ENCODE peak calls at places on chromosomes 6 and 20, in four cellular contexts. B is CD8-positive, alpha-beta memory T cell; E is mammary epithelial cell; T is tibial nerve. W is an unnamed sample. For H3K4me1 and H3K36me3, the result is how much of the 10 kb centered on the place peaks cover.

GRCh38 chr6:33252758-33253157 is 18.9 kb downstream of the VPS52 start:
- DNase-seq in B (no peak), E (no peak), T (no peak), W (peak)

GRCh38 chr6:158894192-158894591 is 75.0 kb upstream of the EZR start:
- DNase-seq in B (no peak), E (peak), T (no peak), W (peak)

GRCh38 chr6:117145940-117146339 is 119.4 kb upstream of the VGLL2 start:
- DNase-seq in B (no peak), E (no peak), T (no peak), W (no peak)

GRCh38 chr6:136014454-136015421 is 163.2 kb downstream of the PDE7B start:
- DNase-seq in B (no peak), E (no peak), T (no peak), W (peak)

GRCh38 chr6:142045380-142046270 is 87.1 kb upstream of the GJE1 start:
- DNase-seq in B (no peak), E (no peak), T (no peak), W (peak)

GRCh38 chr20:19129976-19130612 is 82.3 kb upstream of the SLC24A3 start:
- DNase-seq in B (no peak), E (no peak), T (no peak), W (no peak)

GRCh38 chr6:153044295-153044694 is 41.8 kb upstream of the MTRF1L start:
- DNase-seq in B (no peak), E (no peak), T (no peak), W (no peak)

GRCh38 chr6:84284428-84285033 is 57.1 kb upstream of the CEP162 start:
- DNase-seq in B (no peak), E (peak), T (no peak), W (peak)

GRCh38 chr6:20692023-20692422 is 157.8 kb downstream of the CDKAL1 start:
- DNase-seq in B (no peak), E (no peak), T (no peak), W (peak)

GRCh38 chr6:163728442-163729126 is 314.1 kb downstream of the QKI start:
- DNase-seq in B (peak), E (no peak), T (no peak), W (no peak)

GRCh38 chr20:59007758-59008511 is 881 bp upstream of the CTSZ start:
- DNase-seq in B (peak), E (no peak), T (peak), W (no peak)

DNA sequence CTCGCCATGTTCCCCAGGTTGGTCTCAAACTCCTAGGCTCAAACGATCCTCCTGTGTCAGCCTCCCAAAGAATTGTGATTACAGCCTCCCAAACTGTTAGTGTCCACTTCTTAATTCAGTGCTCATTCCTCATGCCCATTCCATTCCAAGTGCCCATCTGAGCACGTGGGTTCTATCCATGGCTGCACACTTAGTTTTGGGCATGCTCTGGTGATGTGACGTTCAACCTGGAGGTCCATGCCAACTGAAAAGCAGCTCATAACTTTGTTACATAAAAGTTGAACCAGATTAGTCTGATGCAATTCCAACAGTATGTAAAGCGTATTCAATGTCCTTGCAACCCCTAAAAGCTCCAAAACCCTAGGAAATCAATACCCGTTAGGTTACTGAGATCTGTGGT is 11.5 kb downstream of the SNX9 start:
- DNase-seq in B (no peak), E (no peak), T (no peak), W (no peak)
- H3K4me1 ChIP-seq in B (under half), E (half or more), T (under half), W (half or more)

DNA sequence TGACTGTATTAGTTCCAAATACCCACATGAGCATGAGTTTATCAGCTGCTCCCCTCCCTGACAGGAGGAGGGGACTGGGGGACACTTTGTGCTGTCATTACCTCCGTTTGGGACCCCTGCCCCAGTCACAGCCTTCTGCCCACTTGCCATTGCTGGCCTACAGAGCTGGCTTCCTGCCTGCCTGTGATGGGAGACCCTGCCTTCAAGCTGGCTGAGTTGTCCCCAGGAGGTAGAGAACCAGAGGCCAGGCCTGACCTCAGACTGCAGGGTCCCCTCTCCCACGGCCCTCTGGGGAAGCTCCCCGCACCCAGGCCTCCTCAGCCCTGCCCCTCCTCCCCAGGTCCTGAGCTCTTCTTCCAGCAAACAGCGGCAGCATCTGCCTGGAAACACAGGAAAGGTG is 105.5 kb downstream of the JPH2 start:
- DNase-seq in B (no peak), E (no peak), T (no peak), W (no peak)
- H3K36me3 ChIP-seq in B (under half), E (under half), T (under half), W (under half)

GRCh38 chr6:50706575-50706974 is 6.8 kb upstream of the TFAP2D start:
- DNase-seq in B (no peak), E (no peak), T (no peak), W (no peak)
- H3K4me3 ChIP-seq in B (no peak), E (no peak), T (no peak), W (no peak)

GRCh38 chr6:66948106-66948505 is 1241.1 kb upstream of the EYS start:
- DNase-seq in B (no peak), E (peak), T (no peak), W (peak)

DNA sequence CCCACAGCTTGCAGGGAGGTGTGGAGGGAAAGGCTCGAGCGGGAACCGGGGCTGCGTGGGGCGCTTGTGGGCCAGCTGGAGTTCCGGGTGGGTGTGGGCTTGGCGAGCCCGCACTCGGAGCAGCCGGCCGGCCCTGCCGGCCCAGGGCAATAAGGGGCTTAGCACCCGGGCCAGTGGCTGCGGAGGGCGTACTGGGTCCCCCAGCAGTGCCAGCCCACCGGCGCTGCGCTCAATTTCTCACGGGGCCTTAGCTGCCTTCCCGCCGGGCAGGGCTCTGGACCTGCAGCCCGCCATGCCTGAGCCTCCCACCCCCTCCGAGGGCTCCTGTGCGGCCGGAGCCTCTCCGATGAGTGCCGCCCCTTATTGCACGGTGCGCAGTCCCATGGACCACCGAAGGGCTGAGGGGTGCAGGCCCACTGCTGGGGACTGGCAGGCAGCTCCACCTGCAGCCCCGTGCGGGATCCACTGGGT is 1242.2 kb upstream of the EYS start:
- DNase-seq in B (no peak), E (no peak), T (no peak), W (no peak)
- H3K4me1 ChIP-seq in B (under half), E (under half), T (under half), W (under half)

DNA sequence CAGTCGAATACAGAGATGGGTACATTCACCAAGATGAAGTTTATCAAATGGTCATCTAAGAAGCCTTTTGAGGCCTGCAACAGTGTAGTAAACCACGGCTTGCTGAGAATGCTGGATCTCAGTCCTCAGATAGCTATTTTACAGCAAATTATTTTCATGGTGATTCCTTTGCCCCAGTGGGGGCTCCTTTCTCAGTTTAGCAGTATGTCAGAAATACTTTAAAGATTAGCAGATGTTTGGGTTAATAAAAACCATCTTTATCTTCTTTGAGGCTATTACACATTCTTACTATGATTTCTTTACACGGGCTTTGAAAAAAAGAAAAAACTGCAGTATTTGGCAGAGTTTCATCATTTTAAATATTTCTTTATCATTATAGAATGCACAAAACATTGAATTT is 10.7 kb downstream of the MYLIP start:
- DNase-seq in B (no peak), E (no peak), T (no peak), W (no peak)
- H3K36me3 ChIP-seq in B (under half), E (under half), T (under half), W (under half)

GRCh38 chr6:27761391-27761790 is 150.8 kb downstream of the OR2B2 start:
- DNase-seq in B (no peak), E (no peak), T (no peak), W (peak)
- H3K4me3 ChIP-seq in B (no peak), E (no peak), T (no peak), W (no peak)

GRCh38 chr20:3796477-3797225 is 541 bp downstream of the CDC25B start:
- DNase-seq in B (peak), E (no peak), T (no peak), W (no peak)
- H3K4me1 ChIP-seq in B (under half), E (under half), T (under half), W (under half)

DNA sequence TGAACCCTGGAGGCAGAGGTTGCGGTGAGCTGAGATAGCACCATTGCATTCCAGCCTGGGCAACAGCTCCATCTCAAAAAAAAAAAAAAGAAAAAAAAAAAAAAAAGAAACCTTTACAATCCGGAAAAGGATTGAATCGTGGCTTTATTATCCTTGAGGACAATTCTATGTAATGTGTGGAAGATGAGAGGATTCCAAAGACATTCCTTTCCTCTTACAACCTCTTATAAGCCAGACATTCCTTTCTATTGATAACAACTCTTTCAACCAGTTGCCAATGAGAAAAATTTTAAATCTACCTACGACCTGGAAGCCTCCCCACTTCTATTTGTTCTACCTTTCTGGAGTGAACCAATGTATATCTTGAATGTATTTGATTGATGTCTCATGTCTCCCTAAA is 91.2 kb upstream of the EEF1E1 start:
- DNase-seq in B (no peak), E (no peak), T (no peak), W (no peak)
- H3K36me3 ChIP-seq in B (under half), E (under half), T (under half), W (under half)